ENCODE peak calls at places on chromosomes 16 and 17, in six cellular contexts. X is fibroblast of pulmonary artery, J is right atrium auricular region, B is cardiac fibroblast, S is A549, R is OCI-LY7. L is an unnamed sample.

GRCh38 chr16:2205967-2206313 is 686 bp downstream of the MLST8 start:
- DNase-seq in B (no peak), X (no peak), S (no peak), R (no peak), J (no peak), L (no peak)

GRCh38 chr17:57151798-57152197 is 66.8 kb downstream of the AKAP1 start:
- DNase-seq in S (no peak), J (no peak), X (no peak), R (no peak), B (no peak), L (no peak)

GRCh38 chr17:4247981-4248388 is 15.8 kb downstream of the ANKFY1 start:
- DNase-seq in B (no peak), J (no peak), X (no peak), S (no peak), R (no peak), L (no peak)

GRCh38 chr16:65746941-65747340 is 619.5 kb upstream of the CDH5 start:
- DNase-seq in J (no peak), X (no peak), R (no peak), B (no peak), S (no peak), L (no peak)

GRCh38 chr16:65789546-65789945 is 576.9 kb upstream of the CDH5 start:
- DNase-seq in R (no peak), S (no peak), B (no peak), J (no peak), X (no peak), L (no peak)

GRCh38 chr16:24721830-24722238 is 7.6 kb upstream of the TNRC6A start:
- DNase-seq in S (no peak), X (no peak), R (no peak), J (no peak), B (no peak), L (no peak)

GRCh38 chr16:11131706-11132105 is 124.3 kb downstream of the SOCS1 start:
- DNase-seq in J (no peak), S (no peak), B (no peak), R (no peak), X (no peak), L (no peak)

GRCh38 chr17:58305626-58306025 is 23.0 kb downstream of the TSPOAP1 start:
- DNase-seq in J (no peak), S (no peak), B (no peak), R (no peak), X (no peak), L (no peak)

GRCh38 chr17:56659622-56660021 is 66.1 kb downstream of the NOG start:
- DNase-seq in R (no peak), J (no peak), X (no peak), B (no peak), S (no peak), L (no peak)

GRCh38 chr16:64440421-64440831 is 681.4 kb downstream of the CDH11 start:
- DNase-seq in B (peak), X (peak), J (no peak), S (no peak), R (no peak), L (no peak)

GRCh38 chr17:32523017-32523680 is 36.4 kb downstream of the CDK5R1 start:
- DNase-seq in B (no peak), S (no peak), R (peak), J (no peak), X (no peak), L (no peak)

GRCh38 chr16:3740934-3741333 is 23.6 kb upstream of the TRAP1 start:
- DNase-seq in S (no peak), R (no peak), B (no peak), J (no peak), X (no peak), L (no peak)

GRCh38 chr17:73064084-73064938 is 28.2 kb downstream of the SLC39A11 start:
- DNase-seq in R (no peak), B (no peak), X (no peak), S (no peak), J (no peak), L (no peak)

GRCh38 chr17:16322636-16323035 is 30.6 kb downstream of the CENPV start:
- DNase-seq in R (no peak), B (peak), X (peak), S (no peak), J (no peak), L (no peak)

GRCh38 chr17:82668024-82668630 is 19.9 kb upstream of the WDR45B start:
- DNase-seq in J (no peak), B (no peak), R (no peak), X (no peak), S (no peak), L (no peak)

GRCh38 chr17:63082273-63082861 is 116.3 kb downstream of the TANC2 start:
- DNase-seq in X (peak), R (no peak), J (no peak), S (no peak), B (peak), L (peak)

GRCh38 chr17:60743812-60744211 is 66.2 kb downstream of the BCAS3 start:
- DNase-seq in B (peak), S (no peak), J (no peak), R (no peak), X (peak), L (peak)

GRCh38 chr16:51151951-51152663 is 1.0 kb upstream of the SALL1 start:
- DNase-seq in R (no peak), X (peak), J (no peak), S (no peak), B (peak), L (peak)

GRCh38 chr16:58339452-58339938 is 44.7 kb upstream of the PRSS54 start:
- DNase-seq in R (no peak), X (peak), J (no peak), B (peak), S (peak), L (peak)

GRCh38 chr17:77503916-77504651 is 363.3 kb downstream of the SEC14L1 start:
- DNase-seq in X (no peak), J (no peak), S (no peak), B (no peak), R (no peak), L (no peak)

GRCh38 chr16:80924372-80924978 is 82.2 kb downstream of the CMC2 start:
- DNase-seq in X (peak), S (peak), R (peak), B (peak), J (no peak), L (peak)

GRCh38 chr16:74253146-74253545 is 43.5 kb upstream of the PSMD7 start:
- DNase-seq in S (no peak), X (no peak), J (no peak), B (no peak), R (no peak), L (no peak)

GRCh38 chr16:17757808-17758207 is 287.0 kb upstream of the XYLT1 start:
- DNase-seq in R (no peak), X (no peak), S (no peak), J (no peak), B (no peak), L (no peak)

GRCh38 chr16:73058221-73058615 is 10.3 kb upstream of the ZFHX3 start:
- DNase-seq in X (peak), R (peak), B (peak), S (no peak), J (no peak), L (peak)

GRCh38 chr16:4064950-4065352 is 51.3 kb downstream of the ADCY9 start:
- DNase-seq in R (no peak), X (no peak), B (no peak), S (no peak), J (no peak), L (no peak)

GRCh38 chr16:72979974-72980373 is 68.0 kb downstream of the ZFHX3 start:
- DNase-seq in J (no peak), X (no peak), S (no peak), R (no peak), B (no peak), L (peak)

GRCh38 chr17:76866774-76867577 is 1.2 kb upstream of the MGAT5B start:
- DNase-seq in B (peak), X (peak), R (no peak), J (no peak), S (no peak), L (no peak)

GRCh38 chr17:72079700-72080099 is 41.1 kb upstream of the SOX9 start:
- DNase-seq in R (no peak), J (peak), X (no peak), B (peak), S (no peak), L (no peak)

GRCh38 chr17:38734235-38734633 is 4.1 kb downstream of the CISD3 start:
- DNase-seq in B (no peak), J (no peak), S (no peak), R (no peak), X (no peak), L (no peak)

GRCh38 chr17:5203178-5203907 is 11.7 kb upstream of the ZNF594 start:
- DNase-seq in J (no peak), S (no peak), X (no peak), B (peak), R (no peak), L (no peak)

GRCh38 chr17:1200440-1200839 is 20.7 kb upstream of the ABR start:
- DNase-seq in S (no peak), J (no peak), X (no peak), R (peak), B (no peak), L (no peak)
- H3K4me3 ChIP-seq in S (no peak), J (no peak), X (no peak), R (peak), B (no peak), L (no peak)

DNA sequence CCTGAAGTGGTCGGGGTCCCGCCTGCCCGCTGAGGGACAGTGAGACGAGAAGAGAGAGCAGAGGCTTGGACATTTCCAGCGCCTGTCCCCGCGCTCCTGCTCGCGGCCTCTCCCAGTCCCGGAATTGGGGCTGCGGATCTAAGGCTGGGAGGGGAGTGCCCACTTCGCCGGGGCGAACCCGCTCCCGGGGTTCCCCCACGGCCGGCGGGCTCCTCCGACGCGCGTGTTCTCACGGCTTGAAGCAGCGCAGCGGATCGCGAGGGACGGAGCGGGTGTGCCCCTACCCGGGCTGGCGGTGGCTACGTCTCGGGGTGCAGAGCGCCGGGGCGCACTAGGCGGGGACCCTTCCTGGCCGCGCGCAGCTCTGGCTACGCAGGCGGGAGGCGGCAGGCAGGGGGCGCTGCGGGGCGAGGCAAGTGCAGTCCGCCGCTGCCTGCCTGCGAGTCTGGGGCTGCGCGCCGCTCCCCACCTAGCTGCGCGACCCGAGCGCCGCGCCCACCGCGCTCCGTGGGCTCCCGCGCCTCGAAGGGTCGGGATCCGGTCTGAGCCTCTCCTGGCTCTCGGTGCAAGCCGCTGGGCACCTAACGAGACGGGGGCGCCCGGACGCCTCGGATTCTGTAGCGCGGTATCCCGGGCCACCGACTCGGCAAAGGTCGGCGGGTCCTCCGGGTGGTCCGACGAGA is 1.2 kb downstream of the NGFR start:
- DNase-seq in S (peak), B (peak), J (no peak), R (peak), X (peak), L (peak)
- H3K4me3 ChIP-seq in S (peak), B (peak), J (peak), R (peak), X (no peak), L (peak)

DNA sequence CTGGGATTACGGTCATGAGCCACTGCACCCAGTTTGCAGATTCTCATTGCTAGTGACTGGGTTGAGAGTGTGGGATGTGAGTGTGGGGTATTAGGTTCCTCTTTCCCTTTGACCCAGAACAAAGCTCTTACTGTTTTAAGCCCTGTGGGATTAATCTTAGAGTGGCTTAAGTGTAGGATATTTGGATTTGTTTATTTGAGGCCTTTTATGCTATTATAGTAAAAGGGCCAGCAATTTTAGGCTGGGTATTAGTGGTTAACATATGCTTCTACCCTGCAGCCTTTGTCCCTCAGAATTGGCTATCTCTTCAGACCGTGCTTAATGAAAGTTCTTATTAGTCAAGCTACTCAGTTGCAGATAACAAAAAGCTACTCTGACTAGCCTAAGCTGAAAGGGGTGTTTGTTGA is 3.2 kb downstream of the SGF29 start:
- DNase-seq in S (no peak), B (no peak), R (no peak), J (no peak), X (no peak), L (no peak)
- H3K4me3 ChIP-seq in S (no peak), B (no peak), R (no peak), J (no peak), X (no peak), L (no peak)

GRCh38 chr17:31389673-31390381 is 1.6 kb upstream of the RAB11FIP4 start:
- DNase-seq in J (no peak), S (no peak), X (no peak), R (no peak), B (no peak), L (no peak)

GRCh38 chr17:31388770-31389672 is 2.5 kb upstream of the RAB11FIP4 start:
- DNase-seq in R (peak), J (peak), B (no peak), S (peak), X (peak), L (peak)

GRCh38 chr17:31391496-31391949 is at the start of gene RAB11FIP4:
- DNase-seq in X (peak), B (no peak), R (no peak), J (no peak), S (no peak), L (peak)

GRCh38 chr17:31390748-31391495 is 553 bp upstream of the RAB11FIP4 start:
- DNase-seq in X (no peak), B (no peak), R (no peak), S (no peak), J (peak), L (peak)

DNA sequence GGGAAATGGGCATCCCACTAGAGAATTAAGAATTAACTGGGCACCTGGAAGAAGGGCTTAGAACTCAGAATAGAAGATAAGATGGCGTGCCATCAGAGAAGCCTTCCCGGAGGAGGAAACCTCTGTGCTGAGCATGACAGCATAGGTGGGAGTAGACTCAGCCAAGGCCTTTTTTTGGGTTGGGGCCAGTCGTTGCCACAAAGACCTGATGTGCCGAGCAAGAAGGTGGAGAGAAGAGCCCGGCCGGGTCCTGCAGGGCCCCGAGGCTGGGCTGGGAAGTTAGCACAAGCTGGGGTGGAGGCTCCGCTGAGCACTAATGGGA is 1.1 kb upstream of the RAB11FIP4 start:
- DNase-seq in J (no peak), R (no peak), X (no peak), B (no peak), S (no peak), L (no peak)
- H3K4me3 ChIP-seq in J (no peak), R (no peak), X (no peak), B (no peak), S (no peak), L (no peak)

DNA sequence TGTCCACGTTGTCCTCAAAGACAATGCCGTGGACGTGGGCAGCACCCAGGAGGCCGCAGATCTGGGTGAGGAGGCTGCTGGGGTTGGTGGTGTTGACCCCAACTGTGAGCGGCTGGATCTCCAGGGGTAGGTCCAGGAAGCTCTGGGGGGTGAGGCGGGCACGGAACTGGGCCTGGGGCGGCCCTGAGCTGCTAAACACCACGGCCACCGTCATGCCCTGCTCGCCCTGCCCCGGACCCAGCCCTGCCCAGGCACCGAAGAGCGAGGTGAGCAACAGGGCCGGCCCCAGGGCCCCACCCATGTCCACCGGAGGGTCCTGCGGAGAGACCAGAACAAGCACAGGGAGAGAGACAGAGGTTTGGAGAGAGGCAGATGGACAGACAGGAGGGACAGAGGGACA is 4.9 kb downstream of the GRIN2C start:
- DNase-seq in S (no peak), X (no peak), R (no peak), B (no peak), J (no peak), L (no peak)
- H3K4me3 ChIP-seq in S (no peak), X (no peak), R (no peak), B (no peak), J (no peak), L (no peak)

GRCh38 chr17:35731239-35731931 is at the start of gene RASL10B:
- DNase-seq in J (peak), X (peak), B (peak), S (no peak), R (no peak), L (peak)
- H3K4me3 ChIP-seq in J (peak), X (peak), B (peak), S (peak), R (no peak), L (peak)

GRCh38 chr17:79023886-79024771 is at the start of gene C1QTNF1:
- DNase-seq in S (peak), R (no peak), B (peak), X (peak), J (peak), L (peak)

GRCh38 chr17:79023180-79023705 is 726 bp upstream of the C1QTNF1 start:
- DNase-seq in J (no peak), S (no peak), X (peak), R (no peak), B (no peak), L (no peak)

GRCh38 chr17:79020631-79021301 is 3.2 kb upstream of the C1QTNF1 start:
- DNase-seq in J (no peak), R (no peak), B (no peak), S (no peak), X (peak), L (no peak)

GRCh38 chr17:79024901-79025737 is 1.1 kb downstream of the C1QTNF1 start:
- DNase-seq in B (peak), S (no peak), J (no peak), X (peak), R (no peak), L (peak)

DNA sequence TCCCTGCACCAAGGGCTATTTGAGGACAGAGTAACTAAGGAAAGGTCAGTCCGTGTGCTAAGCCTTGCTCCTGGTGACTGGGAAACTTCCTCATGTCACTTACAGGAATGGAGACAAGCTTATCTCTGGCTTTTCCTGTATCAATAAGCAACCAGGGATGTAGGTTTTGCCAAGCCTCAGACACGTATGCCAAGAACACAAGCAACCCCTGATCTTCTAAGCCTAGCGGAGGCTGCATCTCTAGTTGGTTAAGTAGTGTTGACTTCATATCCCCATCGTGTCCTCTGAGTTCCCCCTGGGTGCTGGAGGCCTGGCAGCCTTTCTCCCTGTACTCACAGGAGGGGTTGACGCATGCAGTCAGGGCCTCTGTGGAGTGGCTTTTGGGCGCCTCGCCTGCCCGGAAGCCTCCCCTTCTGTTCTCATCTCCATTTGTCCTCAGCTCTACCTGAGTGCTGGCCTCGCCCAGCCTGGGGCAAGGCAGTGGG is 1.4 kb upstream of the C1QTNF1 start:
- DNase-seq in B (peak), J (peak), R (no peak), X (peak), S (no peak), L (peak)
- H3K4me3 ChIP-seq in B (peak), J (no peak), R (no peak), X (peak), S (no peak), L (no peak)

DNA sequence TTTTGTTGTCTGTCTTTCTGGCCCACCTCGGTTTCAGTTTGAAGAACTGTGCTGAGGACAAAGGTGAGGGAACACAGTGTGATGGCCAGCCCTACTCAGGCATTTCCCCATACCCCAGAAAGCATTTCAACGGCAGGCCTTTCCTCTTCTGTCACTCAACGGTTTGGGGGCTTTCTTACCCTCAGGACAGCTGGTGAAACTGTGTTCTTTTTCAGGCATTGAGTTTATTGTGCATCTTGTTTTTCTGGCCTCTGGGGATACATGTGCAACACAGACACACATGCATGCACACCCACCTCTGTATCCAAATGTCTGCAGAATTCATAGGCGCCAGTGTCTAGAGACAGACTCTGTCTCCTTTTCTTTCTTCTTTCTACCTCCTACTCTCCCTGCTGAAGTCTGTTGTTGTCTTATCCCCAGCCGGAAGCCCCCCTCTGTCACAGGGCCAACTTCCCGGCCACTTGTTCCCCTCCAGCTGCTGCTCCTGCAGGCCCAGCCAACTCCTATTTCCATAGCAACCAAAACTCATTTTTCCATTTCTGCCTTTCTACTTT is 17.0 kb downstream of the CHD9 start:
- DNase-seq in X (peak), S (no peak), R (peak), B (peak), J (no peak), L (no peak)
- H3K4me3 ChIP-seq in X (peak), S (no peak), R (peak), B (no peak), J (no peak), L (no peak)